ENCODE peak calls at places on chromosomes 16 and 17, in six cellular contexts. S, M, R, P, J and L are unnamed samples.

GRCh38 chr16:57999366-57999970 is 1.0 kb downstream of the ZNF319 start:
- DNase-seq in M (no peak), S (peak), P (no peak), R (peak), J (no peak), L (no peak)

GRCh38 chr16:28491080-28491969 is 549 bp downstream of the CLN3 start:
- DNase-seq in M (peak), P (peak), J (peak), S (no peak), R (peak), L (peak)

GRCh38 chr16:12323007-12323699 is 346.6 kb downstream of the SNX29 start:
- DNase-seq in M (no peak), R (no peak), P (no peak), S (no peak), J (no peak), L (no peak)

GRCh38 chr17:41982026-41982989 is 15.7 kb downstream of the CNP start:
- DNase-seq in R (no peak), M (no peak), S (no peak), P (peak), J (no peak), L (no peak)

GRCh38 chr17:47937915-47938314 is 3.5 kb upstream of the PNPO start:
- DNase-seq in M (no peak), P (no peak), S (no peak), R (no peak), J (no peak), L (no peak)

GRCh38 chr17:27386206-27387075 is 69.8 kb upstream of the KSR1 start:
- DNase-seq in J (no peak), R (no peak), P (no peak), S (no peak), M (no peak), L (no peak)

GRCh38 chr17:74140282-74140681 is 63.2 kb upstream of the RPL38 start:
- DNase-seq in R (no peak), J (no peak), M (no peak), P (no peak), S (no peak), L (no peak)

GRCh38 chr17:49646391-49647255 is 31.3 kb downstream of the SPOP start:
- DNase-seq in S (peak), J (peak), P (no peak), R (no peak), M (peak), L (peak)

GRCh38 chr17:77404812-77405581 is 264.2 kb downstream of the SEC14L1 start:
- DNase-seq in S (no peak), P (no peak), R (peak), M (peak), J (no peak), L (peak)

GRCh38 chr17:15263206-15263579 is 1.9 kb downstream of the PMP22 start:
- DNase-seq in P (peak), R (no peak), S (peak), J (no peak), M (peak), L (no peak)

GRCh38 chr17:66777689-66778225 is 57.2 kb upstream of the CACNG5 start:
- DNase-seq in M (peak), S (no peak), R (no peak), P (no peak), J (no peak), L (no peak)

GRCh38 chr16:10181196-10182162 is 749 bp downstream of the GRIN2A start:
- DNase-seq in S (peak), R (no peak), P (peak), J (no peak), M (peak), L (peak)

GRCh38 chr17:17043668-17044226 is 1.5 kb downstream of the MPRIP start:
- DNase-seq in R (no peak), S (peak), M (no peak), P (peak), J (peak), L (peak)

GRCh38 chr16:86396318-86396882 is 113.9 kb upstream of the FOXF1 start:
- DNase-seq in M (peak), R (no peak), J (no peak), P (no peak), S (no peak), L (no peak)

GRCh38 chr16:14148569-14148968 is 77.5 kb downstream of the MRTFB start:
- DNase-seq in M (no peak), S (peak), J (no peak), R (no peak), P (no peak), L (peak)

GRCh38 chr16:65681406-65681805 is 559.5 kb upstream of the CDH11 start:
- DNase-seq in S (no peak), J (no peak), R (no peak), M (no peak), P (no peak), L (no peak)

GRCh38 chr16:22692034-22692433 is 121.9 kb upstream of the HS3ST2 start:
- DNase-seq in P (no peak), J (no peak), M (no peak), R (no peak), S (no peak), L (no peak)

GRCh38 chr16:62363451-62363850 is 327.2 kb upstream of the CDH8 start:
- DNase-seq in M (no peak), R (no peak), P (no peak), J (no peak), S (no peak), L (no peak)

GRCh38 chr17:7413346-7413985 is 5.8 kb downstream of the NLGN2 start:
- DNase-seq in M (no peak), R (no peak), S (no peak), J (no peak), P (no peak), L (no peak)

GRCh38 chr17:27578718-27579085 is 52.3 kb upstream of the LGALS9 start:
- DNase-seq in P (no peak), S (no peak), R (no peak), M (no peak), J (no peak), L (no peak)

GRCh38 chr16:14119799-14120198 is 48.7 kb downstream of the MRTFB start:
- DNase-seq in M (no peak), R (no peak), S (no peak), J (no peak), P (no peak), L (no peak)

GRCh38 chr16:11361043-11361442 is 15.8 kb downstream of the RMI2 start:
- DNase-seq in R (no peak), J (no peak), M (peak), S (no peak), P (no peak), L (no peak)

GRCh38 chr17:4733073-4733531 is 1.9 kb downstream of the MED11 start:
- DNase-seq in J (no peak), M (peak), S (no peak), R (no peak), P (no peak), L (no peak)

GRCh38 chr17:4734857-4735475 is 3.7 kb downstream of the MED11 start:
- DNase-seq in J (no peak), P (no peak), S (no peak), R (no peak), M (no peak), L (no peak)

GRCh38 chr17:4738136-4739121 is 1.2 kb upstream of the ZMYND15 start:
- DNase-seq in S (no peak), R (no peak), J (peak), M (no peak), P (no peak), L (peak)

GRCh38 chr17:4739122-4740024 is at the start of the genes CXCL16 and ZMYND15:
- DNase-seq in J (no peak), P (peak), R (peak), M (peak), S (peak), L (peak)

GRCh38 chr17:4735825-4736651 is 3.6 kb upstream of the ZMYND15 start:
- DNase-seq in J (no peak), R (no peak), P (no peak), M (peak), S (no peak), L (no peak)
- TF ChIP-seq CTCF in J (no peak), R (no peak), P (no peak), M (no peak), S (no peak), L (no peak)

GRCh38 chr16:68289621-68290329 is 21.0 kb downstream of the SLC7A6OS start:
- DNase-seq in J (no peak), R (peak), P (no peak), M (no peak), S (no peak), L (no peak)
- H3K27ac ChIP-seq in J (no peak), R (peak), P (no peak), M (peak), S (no peak), L (no peak)

GRCh38 chr17:78828470-78829185 is 12.0 kb downstream of the USP36 start:
- DNase-seq in J (no peak), M (no peak), S (peak), R (no peak), P (no peak), L (peak)
- TF ChIP-seq CTCF in J (no peak), M (no peak), S (peak), R (no peak), P (no peak), L (no peak)

GRCh38 chr17:64095144-64095882 is 34.6 kb downstream of the ERN1 start:
- DNase-seq in J (peak), M (no peak), P (no peak), S (no peak), R (no peak), L (peak)

GRCh38 chr17:64099543-64099942 is 30.4 kb downstream of the ERN1 start:
- DNase-seq in S (no peak), P (no peak), M (no peak), J (no peak), R (no peak), L (no peak)

GRCh38 chr17:64096037-64096436 is 33.9 kb downstream of the ERN1 start:
- DNase-seq in R (no peak), M (no peak), J (no peak), P (no peak), S (no peak), L (no peak)

GRCh38 chr17:64094412-64094811 is 35.5 kb downstream of the ERN1 start:
- DNase-seq in R (no peak), S (no peak), P (no peak), M (peak), J (no peak), L (no peak)

DNA sequence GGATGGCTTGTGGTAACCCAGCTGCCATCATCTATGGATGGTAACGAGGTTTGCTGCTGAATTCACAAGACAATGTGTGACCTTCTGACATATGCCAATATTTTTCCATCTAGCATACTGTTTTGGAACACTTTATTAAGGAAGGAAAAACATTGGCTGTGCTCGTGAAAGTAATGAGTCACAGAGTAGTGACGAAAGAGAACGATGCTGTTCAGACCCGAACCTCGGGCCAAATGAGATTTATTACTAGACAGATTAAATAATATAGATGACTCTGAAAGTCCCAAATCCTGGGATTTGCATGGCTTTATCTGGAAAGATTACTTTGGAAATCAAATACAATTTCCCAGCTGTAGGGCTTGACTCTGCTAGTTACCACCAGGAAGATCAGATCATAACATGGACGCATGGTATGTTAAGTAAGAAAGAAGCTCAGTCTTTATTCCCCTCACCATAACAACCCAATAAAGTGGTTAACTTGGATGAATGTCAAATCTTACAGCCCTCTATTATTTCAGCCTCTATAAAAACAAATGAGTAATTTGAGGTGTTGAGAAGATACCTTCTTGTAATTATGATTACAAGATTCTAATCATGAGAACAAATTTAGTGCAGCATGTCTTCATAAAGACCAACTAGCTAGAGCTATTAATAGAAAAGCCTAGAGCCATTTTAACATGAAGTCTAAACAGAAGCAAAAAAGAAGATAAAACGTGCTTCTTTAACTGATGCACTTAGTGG is 32.6 kb downstream of the ERN1 start:
- DNase-seq in J (no peak), R (no peak), M (no peak), S (no peak), P (no peak), L (no peak)
- H3K27ac ChIP-seq in J (peak), R (no peak), M (peak), S (no peak), P (peak), L (peak)

GRCh38 chr17:39949028-39949427 is 13.8 kb upstream of the GSDMA start:
- DNase-seq in R (no peak), S (peak), M (no peak), J (peak), P (no peak), L (no peak)
- TF ChIP-seq CTCF in R (no peak), S (no peak), M (no peak), J (no peak), P (no peak), L (no peak)

DNA sequence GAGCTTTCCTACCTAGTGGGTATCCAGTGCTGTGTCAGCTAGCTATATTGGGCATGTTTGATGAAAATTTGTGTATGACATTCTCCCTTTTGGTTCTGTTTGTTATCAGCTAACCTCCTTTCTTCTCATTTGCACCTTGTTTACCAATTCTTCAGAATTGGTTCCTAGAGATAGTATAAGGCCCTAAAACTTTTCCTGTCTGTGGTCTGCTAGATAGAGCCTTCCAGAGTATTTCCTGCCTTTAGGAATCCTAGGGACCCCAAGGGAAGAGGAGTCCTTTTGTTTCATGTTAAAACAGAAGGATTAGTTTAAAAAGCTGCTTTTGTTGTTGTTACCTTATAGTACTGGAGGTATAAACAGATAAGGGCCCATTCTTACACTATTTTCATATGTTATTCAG is 11.5 kb downstream of the MAP3K3 start:
- DNase-seq in J (no peak), M (no peak), R (no peak), P (no peak), S (no peak), L (no peak)
- H3K27ac ChIP-seq in J (no peak), M (peak), R (no peak), P (no peak), S (no peak), L (no peak)

GRCh38 chr17:76088041-76088867 is 9.3 kb downstream of the ZACN start:
- DNase-seq in M (no peak), P (no peak), J (no peak), R (no peak), S (no peak), L (no peak)
- TF ChIP-seq CTCF in M (no peak), P (no peak), J (no peak), R (no peak), S (no peak), L (no peak)

GRCh38 chr17:1222321-1222720 is 42.5 kb upstream of the ABR start:
- DNase-seq in S (no peak), J (peak), R (no peak), P (no peak), M (no peak), L (peak)

GRCh38 chr17:1221209-1221608 is 41.4 kb upstream of the ABR start:
- DNase-seq in M (no peak), P (no peak), J (no peak), S (no peak), R (no peak), L (no peak)

GRCh38 chr17:1220346-1220745 is 40.6 kb upstream of the ABR start:
- DNase-seq in R (no peak), P (no peak), M (no peak), S (no peak), J (no peak), L (no peak)

GRCh38 chr17:1216209-1216937 is 36.6 kb upstream of the ABR start:
- DNase-seq in R (no peak), M (no peak), S (no peak), J (no peak), P (no peak), L (no peak)

DNA sequence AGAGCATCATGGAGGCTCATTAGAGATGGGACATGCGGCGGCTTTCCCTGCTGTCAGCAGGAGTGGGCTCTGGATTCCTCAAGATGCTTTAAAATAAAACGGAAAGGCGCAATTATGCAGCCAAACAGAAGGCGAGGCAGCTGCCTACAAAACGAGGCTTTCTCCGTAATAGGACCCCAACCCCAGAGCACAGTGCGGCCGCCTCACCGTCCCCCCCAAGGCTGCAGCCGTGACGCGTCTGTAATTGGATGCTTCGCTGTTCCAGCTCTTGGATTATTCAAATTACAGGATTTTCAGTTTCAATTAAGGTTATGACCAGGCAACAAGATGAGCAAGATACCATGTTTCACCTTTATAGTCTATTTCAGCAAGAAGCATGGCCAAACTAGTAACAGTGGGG is 37.2 kb upstream of the ABR start:
- DNase-seq in M (no peak), P (no peak), J (no peak), R (no peak), S (no peak), L (no peak)
- H3K27ac ChIP-seq in M (no peak), P (no peak), J (no peak), R (no peak), S (no peak), L (no peak)

DNA sequence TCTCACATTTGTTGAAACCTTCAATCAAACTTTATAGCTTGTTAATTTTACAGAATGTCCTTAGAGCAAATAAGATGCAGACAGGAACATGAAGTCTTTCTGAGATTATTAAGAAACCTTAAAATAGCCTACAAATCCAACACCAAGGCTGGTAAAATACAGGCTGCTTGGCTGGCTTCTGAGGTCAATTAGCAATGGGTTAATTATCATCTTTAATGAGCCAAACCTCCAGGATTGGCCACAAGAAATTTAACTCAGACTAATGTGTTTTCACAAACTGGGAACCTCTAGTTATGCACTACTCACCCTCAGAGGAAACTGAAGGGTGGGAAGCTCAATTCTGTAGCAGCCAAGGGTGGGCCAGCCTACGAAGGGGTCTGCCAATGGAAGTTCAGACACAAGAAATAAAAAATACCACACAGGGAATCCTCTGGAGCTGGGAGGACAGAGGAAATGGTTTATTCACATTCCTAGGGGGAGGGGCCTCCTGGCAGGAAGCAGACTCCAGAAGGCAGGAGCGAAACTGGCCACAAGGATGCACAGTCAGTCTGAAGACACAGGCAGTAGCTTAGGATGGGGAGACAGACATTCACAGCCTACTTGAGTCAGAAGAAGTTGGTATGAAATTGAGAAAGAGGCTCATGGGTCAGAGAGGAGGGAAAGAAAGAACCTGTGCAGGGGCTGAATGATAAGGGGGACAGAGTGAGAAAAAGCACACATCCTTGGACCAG is 36.1 kb downstream of the HIC1 start:
- DNase-seq in R (no peak), J (peak), M (no peak), S (peak), P (peak), L (peak)
- TF ChIP-seq CTCF in R (no peak), J (no peak), M (peak), S (no peak), P (no peak), L (no peak)